ENCODE peak calls at places on chromosomes 12 and 14, in four cellular contexts. One of them, this sample, is unnamed.

GRCh38 chr12:109291531-109292341 is 17.3 kb downstream of the FOXN4 start:
- DNase-seq in A549: no peak
- DNase-seq in right atrium auricular region: peak; percentile 64
- DNase-seq in glutamatergic neuron: peak; percentile 71
- DNase-seq in this sample: peak; percentile 46

GRCh38 chr14:57277062-57277461 is 8.3 kb downstream of the AP5M1 start:
- DNase-seq in glutamatergic neuron: no peak
- DNase-seq in right atrium auricular region: no peak
- DNase-seq in A549: no peak
- DNase-seq in this sample: no peak

GRCh38 chr12:64558754-64559153 is 51.5 kb upstream of the RASSF3 start:
- DNase-seq in glutamatergic neuron: no peak
- DNase-seq in right atrium auricular region: no peak
- DNase-seq in A549: no peak
- DNase-seq in this sample: no peak

GRCh38 chr14:51836417-51836816 is 24.0 kb upstream of the GNG2 start:
- DNase-seq in A549: no peak
- DNase-seq in glutamatergic neuron: no peak
- DNase-seq in right atrium auricular region: no peak
- DNase-seq in this sample: no peak

GRCh38 chr12:84421103-84421502 is 491.5 kb downstream of the SLC6A15 start:
- DNase-seq in glutamatergic neuron: no peak
- DNase-seq in right atrium auricular region: no peak
- DNase-seq in A549: no peak
- DNase-seq in this sample: no peak

GRCh38 chr12:101777476-101777875 is 38.2 kb upstream of the SYCP3 start:
- DNase-seq in glutamatergic neuron: no peak
- DNase-seq in right atrium auricular region: no peak
- DNase-seq in A549: no peak
- DNase-seq in this sample: no peak

GRCh38 chr14:77148510-77149231 is 7.1 kb upstream of the ZDHHC22 start:
- DNase-seq in glutamatergic neuron: no peak
- DNase-seq in A549: peak; percentile 37
- DNase-seq in right atrium auricular region: no peak
- DNase-seq in this sample: no peak

GRCh38 chr12:6538420-6539275 is 4.3 kb downstream of the GAPDH start:
- DNase-seq in right atrium auricular region: no peak
- DNase-seq in A549: peak; percentile 67
- DNase-seq in glutamatergic neuron: no peak
- DNase-seq in this sample: no peak

GRCh38 chr14:74973905-74974363 is 18.5 kb upstream of the PGF start:
- DNase-seq in right atrium auricular region: no peak
- DNase-seq in A549: no peak
- DNase-seq in glutamatergic neuron: no peak
- DNase-seq in this sample: no peak

GRCh38 chr12:77120156-77120555 is 54.8 kb upstream of the E2F7 start:
- DNase-seq in right atrium auricular region: no peak
- DNase-seq in A549: peak; percentile 7
- DNase-seq in glutamatergic neuron: no peak
- DNase-seq in this sample: no peak

GRCh38 chr14:68527329-68527851 is 265.5 kb downstream of the ZFP36L1 start:
- DNase-seq in A549: peak; percentile 49
- DNase-seq in right atrium auricular region: peak; percentile 67
- DNase-seq in glutamatergic neuron: no peak
- DNase-seq in this sample: no peak

GRCh38 chr12:59403259-59403932 is 192.4 kb upstream of the SLC16A7 start:
- DNase-seq in A549: peak; percentile 59
- DNase-seq in right atrium auricular region: no peak
- DNase-seq in glutamatergic neuron: peak; percentile 35
- DNase-seq in this sample: peak; percentile 51

GRCh38 chr12:124823272-124823970 is 40.2 kb downstream of the SCARB1 start:
- DNase-seq in glutamatergic neuron: no peak
- DNase-seq in right atrium auricular region: no peak
- DNase-seq in A549: no peak
- DNase-seq in this sample: no peak

GRCh38 chr12:29067430-29067829 is 81.6 kb upstream of the FAR2 start:
- DNase-seq in A549: no peak
- DNase-seq in glutamatergic neuron: no peak
- DNase-seq in right atrium auricular region: no peak
- DNase-seq in this sample: no peak

GRCh38 chr14:77593501-77593911 is 22.9 kb downstream of the SPTLC2 start:
- DNase-seq in right atrium auricular region: no peak
- DNase-seq in A549: no peak
- DNase-seq in glutamatergic neuron: no peak
- DNase-seq in this sample: no peak

GRCh38 chr12:108635997-108636808 is 2.5 kb upstream of the SELPLG start:
- DNase-seq in glutamatergic neuron: no peak
- DNase-seq in A549: no peak
- DNase-seq in right atrium auricular region: no peak
- DNase-seq in this sample: no peak

GRCh38 chr14:64556526-64556925 is 6.8 kb downstream of the PPP1R36 start:
- DNase-seq in A549: peak; percentile 44
- DNase-seq in glutamatergic neuron: no peak
- DNase-seq in right atrium auricular region: no peak
- DNase-seq in this sample: no peak

GRCh38 chr12:570949-571794 is 92.1 kb downstream of the NINJ2 start:
- DNase-seq in right atrium auricular region: peak; percentile 91
- DNase-seq in glutamatergic neuron: no peak
- DNase-seq in A549: peak; percentile 98
- DNase-seq in this sample: no peak

GRCh38 chr14:55731881-55732498 is 152.0 kb downstream of the KTN1 start:
- DNase-seq in glutamatergic neuron: peak; percentile 58
- DNase-seq in right atrium auricular region: no peak
- DNase-seq in A549: no peak
- DNase-seq in this sample: peak; percentile 59

GRCh38 chr12:98422809-98423208 is 92.6 kb upstream of the TMPO start:
- DNase-seq in right atrium auricular region: no peak
- DNase-seq in A549: peak; percentile 54
- DNase-seq in glutamatergic neuron: no peak
- DNase-seq in this sample: peak; percentile 53

GRCh38 chr12:116881325-116881866 is at the start of gene HRK:
- DNase-seq in right atrium auricular region: no peak
- DNase-seq in A549: no peak
- DNase-seq in glutamatergic neuron: no peak
- DNase-seq in this sample: no peak

GRCh38 chr14:26589998-26590397 is 7.8 kb downstream of the NOVA1 start:
- DNase-seq in A549: no peak
- DNase-seq in glutamatergic neuron: no peak
- DNase-seq in right atrium auricular region: no peak
- DNase-seq in this sample: no peak

GRCh38 chr12:53049582-53050318 is at the start of gene TNS2:
- DNase-seq in A549: peak; percentile 68
- DNase-seq in glutamatergic neuron: peak; percentile 46
- DNase-seq in right atrium auricular region: peak; percentile 95
- DNase-seq in this sample: peak; percentile 71

GRCh38 chr12:53047221-53048032 is 2.4 kb upstream of the TNS2 start:
- DNase-seq in glutamatergic neuron: peak; percentile 83
- DNase-seq in A549: peak; percentile 83
- DNase-seq in right atrium auricular region: no peak
- DNase-seq in this sample: peak; percentile 84

GRCh38 chr12:53050426-53051057 is 677 bp downstream of the TNS2 start:
- DNase-seq in right atrium auricular region: no peak
- DNase-seq in A549: no peak
- DNase-seq in glutamatergic neuron: no peak
- DNase-seq in this sample: no peak

GRCh38 chr12:53048033-53048779 is 1.7 kb upstream of the TNS2 start:
- DNase-seq in A549: peak; percentile 84
- DNase-seq in right atrium auricular region: no peak
- DNase-seq in glutamatergic neuron: peak; percentile 41
- DNase-seq in this sample: peak; percentile 23

GRCh38 chr12:53048780-53049401 is 974 bp upstream of the TNS2 start:
- DNase-seq in right atrium auricular region: no peak
- DNase-seq in A549: peak; percentile 49
- DNase-seq in glutamatergic neuron: peak; percentile 32
- DNase-seq in this sample: peak; percentile 24
- TF ChIP-seq CTCF in right atrium auricular region: no peak
- TF ChIP-seq CTCF in A549: no peak
- TF ChIP-seq CTCF in glutamatergic neuron: no peak
- TF ChIP-seq CTCF in this sample: no peak

GRCh38 chr14:22630066-22630465 is 14.1 kb downstream of the OR6J1 start:
- DNase-seq in A549: no peak
- DNase-seq in glutamatergic neuron: no peak
- DNase-seq in right atrium auricular region: no peak
- DNase-seq in this sample: no peak
- TF ChIP-seq CTCF in A549: no peak
- TF ChIP-seq CTCF in glutamatergic neuron: no peak
- TF ChIP-seq CTCF in right atrium auricular region: no peak
- TF ChIP-seq CTCF in this sample: no peak

GRCh38 chr12:52037248-52037861 is 13.9 kb upstream of the NR4A1 start:
- DNase-seq in glutamatergic neuron: peak; percentile 57
- DNase-seq in A549: no peak
- DNase-seq in right atrium auricular region: no peak
- DNase-seq in this sample: no peak
- TF ChIP-seq CTCF in glutamatergic neuron: no peak
- TF ChIP-seq CTCF in A549: no peak
- TF ChIP-seq CTCF in right atrium auricular region: peak; percentile 9
- TF ChIP-seq CTCF in this sample: no peak

DNA sequence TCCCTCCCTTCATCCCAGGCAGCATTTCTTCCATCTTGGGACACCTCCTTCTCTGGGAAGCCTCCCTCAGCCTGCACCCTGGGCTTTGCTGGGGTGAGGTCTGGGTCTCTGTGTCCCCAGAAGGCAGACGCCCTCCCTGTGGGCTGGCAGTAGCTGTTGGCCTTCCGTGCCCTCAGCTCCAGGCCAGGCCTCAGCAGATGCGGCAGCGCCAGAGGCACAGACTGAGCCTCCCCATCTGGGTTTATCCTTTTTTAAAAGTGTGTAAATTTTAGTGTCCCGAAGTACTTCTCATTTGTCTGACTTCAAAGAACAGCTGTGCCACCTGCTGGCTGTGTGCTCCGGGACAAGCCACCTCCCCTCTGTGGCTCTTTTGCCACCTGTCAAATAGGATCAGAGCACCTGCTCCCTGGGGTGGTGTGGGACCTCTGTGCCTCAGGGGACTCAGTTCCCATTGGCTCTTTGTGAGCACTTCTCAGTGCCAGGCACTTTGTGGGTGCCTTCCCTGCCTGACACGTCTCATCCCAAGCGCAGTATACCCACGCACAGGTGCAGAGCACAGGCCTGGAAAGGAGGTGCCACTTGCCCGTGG is 11.1 kb downstream of the EXOC3L4 start:
- DNase-seq in glutamatergic neuron: no peak
- DNase-seq in right atrium auricular region: no peak
- DNase-seq in A549: no peak
- DNase-seq in this sample: no peak
- TF ChIP-seq CTCF in glutamatergic neuron: no peak
- TF ChIP-seq CTCF in right atrium auricular region: no peak
- TF ChIP-seq CTCF in A549: peak; percentile 38
- TF ChIP-seq CTCF in this sample: no peak

GRCh38 chr12:111034911-111035577 is 114.7 kb upstream of the MYL2 start:
- DNase-seq in right atrium auricular region: no peak
- DNase-seq in glutamatergic neuron: peak; percentile 52
- DNase-seq in A549: peak; percentile 29
- DNase-seq in this sample: peak; percentile 41
- TF ChIP-seq CTCF in right atrium auricular region: no peak
- TF ChIP-seq CTCF in glutamatergic neuron: no peak
- TF ChIP-seq CTCF in A549: no peak
- TF ChIP-seq CTCF in this sample: no peak

DNA sequence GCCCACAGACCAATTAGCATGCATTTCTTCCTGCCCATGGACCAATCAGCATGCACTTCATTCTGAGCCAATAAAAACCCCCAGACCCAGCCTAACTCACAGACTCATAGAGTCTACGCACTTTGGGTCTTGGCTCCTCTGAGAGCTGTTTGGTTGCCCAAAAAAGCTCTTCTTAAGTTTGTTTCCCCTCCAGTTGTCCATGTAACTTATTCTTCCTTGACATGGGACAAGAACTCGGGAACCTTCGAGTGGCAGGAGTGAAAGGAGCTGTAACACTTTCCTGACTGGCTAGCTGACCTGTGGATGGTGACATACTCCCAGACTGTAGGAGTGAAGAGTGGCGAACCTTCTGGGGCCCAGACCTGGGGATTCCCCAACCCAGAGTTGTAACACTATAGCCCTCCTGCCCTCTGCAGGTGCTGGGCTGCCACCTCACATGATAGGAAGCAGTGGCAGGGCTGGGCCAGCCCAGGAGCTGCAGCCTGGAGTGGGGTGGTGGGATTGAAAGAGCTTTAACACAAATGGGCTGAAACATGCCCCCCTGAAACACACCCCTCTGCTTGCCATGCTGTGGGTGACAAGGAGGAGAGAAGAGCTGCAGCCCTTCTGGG is 4.4 kb upstream of the BTBD7 start:
- DNase-seq in glutamatergic neuron: no peak
- DNase-seq in A549: no peak
- DNase-seq in right atrium auricular region: no peak
- DNase-seq in this sample: no peak
- TF ChIP-seq CTCF in glutamatergic neuron: no peak
- TF ChIP-seq CTCF in A549: no peak
- TF ChIP-seq CTCF in right atrium auricular region: no peak
- TF ChIP-seq CTCF in this sample: no peak

DNA sequence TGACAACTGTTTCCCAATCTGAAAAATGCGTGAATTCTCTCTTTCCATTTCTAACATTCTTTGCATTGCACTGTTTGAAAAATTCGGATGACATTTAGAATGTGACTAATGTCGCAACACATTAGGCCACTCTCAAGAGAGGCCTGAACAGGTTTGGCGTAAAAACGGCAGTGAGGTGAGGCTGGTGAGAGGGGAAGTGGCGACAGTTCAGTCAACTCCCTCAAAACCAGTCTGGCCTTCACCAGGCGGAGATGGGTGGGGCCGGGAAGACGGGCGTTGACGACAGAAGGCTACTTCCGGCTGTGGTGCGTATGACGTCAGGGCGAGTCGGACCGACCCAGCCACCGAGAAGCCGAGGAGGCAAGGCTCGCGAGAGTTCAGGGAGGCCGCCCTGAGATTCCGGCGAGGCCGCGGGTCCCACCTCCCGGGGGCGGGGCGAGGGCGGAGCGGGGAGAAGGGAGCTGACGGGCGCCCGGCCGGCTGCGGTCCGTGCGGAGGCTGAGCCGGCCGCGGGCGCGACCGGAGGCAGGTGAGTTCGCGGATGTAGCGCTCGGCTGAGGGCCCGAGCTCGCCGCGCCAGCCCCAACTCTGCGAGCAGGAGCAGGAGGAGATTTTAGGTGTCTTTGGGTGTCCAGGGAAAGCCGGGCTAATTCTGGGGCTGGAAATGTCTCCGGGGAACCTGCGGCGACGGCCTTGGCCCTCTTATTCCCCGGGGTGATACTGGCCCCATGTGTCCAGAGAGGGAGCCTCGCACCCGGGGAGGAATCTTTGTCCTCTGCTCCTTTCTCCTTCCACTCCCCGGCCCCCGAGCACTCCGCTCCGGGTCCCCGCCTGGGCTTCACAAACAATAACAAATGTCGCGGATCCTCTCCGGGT is at the start of gene STK38L:
- DNase-seq in glutamatergic neuron: peak; percentile 99
- DNase-seq in right atrium auricular region: peak; percentile 98
- DNase-seq in A549: peak; percentile 99
- DNase-seq in this sample: peak; percentile 99
- TF ChIP-seq CTCF in glutamatergic neuron: no peak
- TF ChIP-seq CTCF in right atrium auricular region: peak; percentile 49
- TF ChIP-seq CTCF in A549: peak; percentile 42
- TF ChIP-seq CTCF in this sample: no peak

This sample was measured in endothelial cell.